ENCODE peak calls at places on chromosomes 5 and 9, in six cellular contexts. W, O, C, H, U and X are unnamed samples.

GRCh38 chr9:117073539-117074336 is 341.1 kb downstream of the ASTN2 start:
- DNase-seq in W (no peak), O (no peak), C (no peak), H (peak), U (no peak), X (no peak)

GRCh38 chr5:158560170-158560569 is 539.5 kb downstream of the EBF1 start:
- DNase-seq in W (no peak), O (no peak), C (no peak), H (peak), U (no peak), X (no peak)

GRCh38 chr5:154221371-154221896 is 30.9 kb downstream of the GALNT10 start:
- DNase-seq in W (peak), O (peak), C (peak), H (peak), U (no peak), X (peak)

GRCh38 chr9:137306546-137307254 is 4.6 kb upstream of the NRARP start:
- DNase-seq in W (no peak), O (no peak), C (no peak), H (no peak), U (no peak), X (no peak)

GRCh38 chr9:119736478-119737454 is 367.5 kb upstream of the BRINP1 start:
- DNase-seq in W (no peak), O (no peak), C (no peak), H (no peak), U (peak), X (no peak)

GRCh38 chr5:81302596-81302995 is 1.2 kb downstream of the ZCCHC9 start:
- DNase-seq in W (no peak), O (no peak), C (no peak), H (peak), U (no peak), X (no peak)

GRCh38 chr5:31291323-31291854 is 97.9 kb downstream of the CDH6 start:
- DNase-seq in W (no peak), O (no peak), C (no peak), H (peak), U (no peak), X (no peak)

GRCh38 chr5:61246768-61247307 is 84.6 kb upstream of the SMIM15 start:
- DNase-seq in W (no peak), O (no peak), C (no peak), H (no peak), U (no peak), X (no peak)

GRCh38 chr5:106185661-106186081 is 1485.1 kb downstream of the EFNA5 start:
- DNase-seq in W (no peak), O (no peak), C (no peak), H (no peak), U (no peak), X (no peak)

GRCh38 chr9:107389617-107390071 is 99.9 kb downstream of the KLF4 start:
- DNase-seq in W (no peak), O (no peak), C (no peak), H (peak), U (no peak), X (no peak)

GRCh38 chr5:139315056-139315455 is 21.5 kb downstream of the MATR3 start:
- DNase-seq in W (no peak), O (no peak), C (no peak), H (no peak), U (no peak), X (no peak)

GRCh38 chr5:432928-433791 is 9.8 kb upstream of the EXOC3 start:
- DNase-seq in W (no peak), O (no peak), C (no peak), H (no peak), U (no peak), X (no peak)

GRCh38 chr5:73363911-73364730 is 84.5 kb downstream of the FOXD1 start:
- DNase-seq in W (no peak), O (no peak), C (no peak), H (peak), U (no peak), X (no peak)

GRCh38 chr9:37508834-37509206 is 23.1 kb downstream of the POLR1E start:
- DNase-seq in W (no peak), O (no peak), C (no peak), H (no peak), U (no peak), X (no peak)

GRCh38 chr9:126116351-126117157 is 210.1 kb upstream of the MVB12B start:
- DNase-seq in W (no peak), O (no peak), C (no peak), H (no peak), U (no peak), X (no peak)

GRCh38 chr5:100777680-100778281 is 125.3 kb downstream of the ST8SIA4 start:
- DNase-seq in W (no peak), O (no peak), C (no peak), H (peak), U (no peak), X (peak)

GRCh38 chr9:93891050-93891449 is 64.1 kb downstream of the BARX1 start:
- DNase-seq in W (no peak), O (no peak), C (no peak), H (no peak), U (no peak), X (no peak)

GRCh38 chr9:132243156-132244074 is 81.6 kb downstream of the NTNG2 start:
- DNase-seq in W (no peak), O (no peak), C (no peak), H (peak), U (no peak), X (no peak)

GRCh38 chr9:114314256-114314867 is 8.5 kb upstream of the ORM1 start:
- DNase-seq in W (no peak), O (no peak), C (no peak), H (no peak), U (no peak), X (no peak)

GRCh38 chr5:44236040-44236439 is 153.2 kb downstream of the FGF10 start:
- DNase-seq in W (no peak), O (no peak), C (no peak), H (no peak), U (no peak), X (no peak)

GRCh38 chr5:74355456-74355855 is 285.1 kb downstream of the ENC1 start:
- DNase-seq in W (no peak), O (no peak), C (no peak), H (no peak), U (no peak), X (no peak)

GRCh38 chr5:1132570-1132969 is 20.7 kb upstream of the SLC12A7 start:
- DNase-seq in W (no peak), O (no peak), C (no peak), H (no peak), U (no peak), X (no peak)

GRCh38 chr9:1939466-1939865 is 75.7 kb upstream of the SMARCA2 start:
- DNase-seq in W (no peak), O (no peak), C (no peak), H (no peak), U (no peak), X (no peak)

GRCh38 chr5:14374100-14374499 is 207.5 kb upstream of the OTULINL start:
- DNase-seq in W (no peak), O (no peak), C (no peak), H (no peak), U (no peak), X (no peak)

GRCh38 chr5:137055271-137055872 is 443.8 kb downstream of the SPOCK1 start:
- DNase-seq in W (no peak), O (no peak), C (no peak), H (no peak), U (no peak), X (no peak)

GRCh38 chr5:3214838-3215374 is 380.7 kb upstream of the IRX1 start:
- DNase-seq in W (no peak), O (no peak), C (no peak), H (no peak), U (no peak), X (no peak)

GRCh38 chr9:19269582-19269981 is 39.1 kb downstream of the DENND4C start:
- DNase-seq in W (no peak), O (no peak), C (no peak), H (no peak), U (no peak), X (no peak)

GRCh38 chr5:302951-303350 is 18.6 kb upstream of the AHRR start:
- DNase-seq in W (no peak), O (no peak), C (no peak), H (no peak), U (no peak), X (no peak)

GRCh38 chr9:69454327-69454726 is 129.3 kb downstream of the ENTREP1 start:
- DNase-seq in W (no peak), O (no peak), C (no peak), H (no peak), U (no peak), X (no peak)

GRCh38 chr5:89769975-89770374 is 639.6 kb downstream of the CETN3 start:
- DNase-seq in W (no peak), O (no peak), C (no peak), H (peak), U (no peak), X (no peak)

GRCh38 chr5:1779782-1780620 is 19.6 kb downstream of the MRPL36 start:
- DNase-seq in W (no peak), O (no peak), C (no peak), H (no peak), U (no peak), X (no peak)

GRCh38 chr5:147223951-147224791 is 10.7 kb upstream of the STK32A start:
- DNase-seq in W (no peak), O (no peak), C (no peak), H (peak), U (peak), X (no peak)

GRCh38 chr5:178428341-178429155 is 161.6 kb downstream of the COL23A1 start:
- DNase-seq in W (no peak), O (no peak), C (no peak), H (no peak), U (no peak), X (no peak)

GRCh38 chr5:2492476-2492875 is 259.0 kb downstream of the IRX2 start:
- DNase-seq in W (no peak), O (no peak), C (no peak), H (no peak), U (no peak), X (no peak)

GRCh38 chr9:107638496-107638895 is 148.9 kb upstream of the KLF4 start:
- DNase-seq in W (no peak), O (no peak), C (no peak), H (no peak), U (no peak), X (no peak)

GRCh38 chr9:96626912-96627311 is 7.3 kb upstream of the CDC14B start:
- DNase-seq in W (no peak), O (no peak), C (no peak), H (peak), U (no peak), X (no peak)

GRCh38 chr9:108142504-108143201 is 653.1 kb upstream of the KLF4 start:
- DNase-seq in W (no peak), O (no peak), C (no peak), H (no peak), U (no peak), X (peak)